ENCODE peak calls at places on chromosomes 6 and 20, in five cellular contexts. One of them, this sample, is unnamed.

GRCh38 chr20:64247970-64248841 is 7.3 kb upstream of the PCMTD2 start:
- DNase-seq in KBM-7: peak; percentile 33
- DNase-seq in GM20000: no peak
- DNase-seq in NCI-H460: no peak
- DNase-seq in mesenteric fat pad: no peak
- DNase-seq in this sample: no peak

GRCh38 chr6:22147983-22148797 is 148.6 kb downstream of the PRL start:
- DNase-seq in mesenteric fat pad: no peak
- DNase-seq in GM20000: no peak
- DNase-seq in NCI-H460: peak; percentile 57
- DNase-seq in KBM-7: no peak
- DNase-seq in this sample: no peak

GRCh38 chr6:54308677-54309315 is 555 bp downstream of the TINAG start:
- DNase-seq in NCI-H460: no peak
- DNase-seq in GM20000: no peak
- DNase-seq in KBM-7: no peak
- DNase-seq in mesenteric fat pad: no peak
- DNase-seq in this sample: no peak

GRCh38 chr20:37075932-37076685 is 19.7 kb downstream of the RBL1 start:
- DNase-seq in NCI-H460: no peak
- DNase-seq in GM20000: no peak
- DNase-seq in KBM-7: no peak
- DNase-seq in mesenteric fat pad: no peak
- DNase-seq in this sample: no peak

GRCh38 chr20:17655865-17656489 is 26.1 kb downstream of the RRBP1 start:
- DNase-seq in GM20000: no peak
- DNase-seq in KBM-7: no peak
- DNase-seq in mesenteric fat pad: no peak
- DNase-seq in NCI-H460: no peak
- DNase-seq in this sample: no peak

GRCh38 chr6:49142422-49143151 is 320.5 kb downstream of the MMUT start:
- DNase-seq in mesenteric fat pad: no peak
- DNase-seq in NCI-H460: no peak
- DNase-seq in GM20000: no peak
- DNase-seq in KBM-7: no peak
- DNase-seq in this sample: no peak

GRCh38 chr6:71551798-71552197 is 263.2 kb downstream of the OGFRL1 start:
- DNase-seq in NCI-H460: no peak
- DNase-seq in GM20000: no peak
- DNase-seq in mesenteric fat pad: no peak
- DNase-seq in KBM-7: no peak
- DNase-seq in this sample: no peak

GRCh38 chr6:113185299-113185698 is 671.8 kb upstream of the MARCKS start:
- DNase-seq in NCI-H460: no peak
- DNase-seq in mesenteric fat pad: no peak
- DNase-seq in GM20000: no peak
- DNase-seq in KBM-7: no peak
- DNase-seq in this sample: no peak

GRCh38 chr20:47440857-47441773 is 60.6 kb upstream of the NCOA3 start:
- DNase-seq in GM20000: no peak
- DNase-seq in KBM-7: no peak
- DNase-seq in NCI-H460: no peak
- DNase-seq in mesenteric fat pad: no peak
- DNase-seq in this sample: no peak

GRCh38 chr6:32886674-32887383 is 32.8 kb downstream of the PSMB9 start:
- DNase-seq in GM20000: no peak
- DNase-seq in KBM-7: no peak
- DNase-seq in NCI-H460: no peak
- DNase-seq in mesenteric fat pad: no peak
- DNase-seq in this sample: no peak

GRCh38 chr20:57594092-57594911 is 25.9 kb downstream of the ZBP1 start:
- DNase-seq in NCI-H460: peak; percentile 36
- DNase-seq in GM20000: peak; percentile 78
- DNase-seq in mesenteric fat pad: no peak
- DNase-seq in KBM-7: peak; percentile 70
- DNase-seq in this sample: peak; percentile 63

GRCh38 chr6:31821301-31822037 is 6.1 kb upstream of the HSPA1B start:
- DNase-seq in KBM-7: peak; percentile 77
- DNase-seq in mesenteric fat pad: no peak
- DNase-seq in GM20000: peak; percentile 63
- DNase-seq in NCI-H460: peak; percentile 54
- DNase-seq in this sample: peak; percentile 43

GRCh38 chr6:84645563-84646266 is 118.7 kb downstream of the TBX18 start:
- DNase-seq in KBM-7: no peak
- DNase-seq in GM20000: no peak
- DNase-seq in NCI-H460: no peak
- DNase-seq in mesenteric fat pad: no peak
- DNase-seq in this sample: no peak

GRCh38 chr6:75041381-75041780 is 164.5 kb downstream of the COL12A1 start:
- DNase-seq in GM20000: no peak
- DNase-seq in KBM-7: no peak
- DNase-seq in NCI-H460: no peak
- DNase-seq in mesenteric fat pad: no peak
- DNase-seq in this sample: no peak

GRCh38 chr20:38178065-38178471 is 13.0 kb upstream of the TGM2 start:
- DNase-seq in mesenteric fat pad: no peak
- DNase-seq in GM20000: no peak
- DNase-seq in KBM-7: no peak
- DNase-seq in NCI-H460: no peak
- DNase-seq in this sample: no peak

GRCh38 chr6:125700591-125701353 is 48.7 kb upstream of the HEY2 start:
- DNase-seq in mesenteric fat pad: no peak
- DNase-seq in KBM-7: no peak
- DNase-seq in GM20000: no peak
- DNase-seq in NCI-H460: no peak
- DNase-seq in this sample: no peak

GRCh38 chr20:40689100-40689942 is at the start of gene MAFB:
- DNase-seq in NCI-H460: peak; percentile 37
- DNase-seq in mesenteric fat pad: peak; percentile 98
- DNase-seq in KBM-7: peak; percentile 51
- DNase-seq in GM20000: peak; percentile 79
- DNase-seq in this sample: no peak

GRCh38 chr6:79305020-79305419 is 70.5 kb upstream of the HMGN3 start:
- DNase-seq in GM20000: no peak
- DNase-seq in mesenteric fat pad: no peak
- DNase-seq in NCI-H460: no peak
- DNase-seq in KBM-7: no peak
- DNase-seq in this sample: no peak

GRCh38 chr20:9916776-9917175 is 77.9 kb upstream of the PAK5 start:
- DNase-seq in GM20000: no peak
- DNase-seq in NCI-H460: no peak
- DNase-seq in KBM-7: no peak
- DNase-seq in mesenteric fat pad: no peak
- DNase-seq in this sample: no peak

GRCh38 chr20:11585752-11586352 is 331.8 kb upstream of the BTBD3 start:
- DNase-seq in mesenteric fat pad: no peak
- DNase-seq in KBM-7: peak; percentile 2
- DNase-seq in NCI-H460: no peak
- DNase-seq in GM20000: no peak
- DNase-seq in this sample: no peak

GRCh38 chr20:21521596-21522478 is 8.0 kb upstream of the NKX2-2 start:
- DNase-seq in GM20000: peak; percentile 32
- DNase-seq in KBM-7: no peak
- DNase-seq in mesenteric fat pad: no peak
- DNase-seq in NCI-H460: no peak
- DNase-seq in this sample: no peak

GRCh38 chr6:8736046-8736877 is 300.9 kb upstream of the SLC35B3 start:
- DNase-seq in GM20000: no peak
- DNase-seq in KBM-7: no peak
- DNase-seq in NCI-H460: no peak
- DNase-seq in mesenteric fat pad: no peak
- DNase-seq in this sample: no peak

GRCh38 chr20:58109126-58109880 is 119.2 kb downstream of the ANKRD60 start:
- DNase-seq in mesenteric fat pad: no peak
- DNase-seq in NCI-H460: no peak
- DNase-seq in KBM-7: no peak
- DNase-seq in GM20000: no peak
- DNase-seq in this sample: no peak

GRCh38 chr6:36666726-36667591 is 11.6 kb upstream of the CDKN1A start:
- DNase-seq in KBM-7: peak; percentile 99
- DNase-seq in NCI-H460: peak; percentile 83
- DNase-seq in mesenteric fat pad: peak; percentile 92
- DNase-seq in GM20000: peak; percentile 79
- DNase-seq in this sample: peak; percentile 74

GRCh38 chr6:33082702-33083101 is 6.9 kb downstream of the HLA-DPB1 start:
- DNase-seq in mesenteric fat pad: no peak
- DNase-seq in GM20000: peak; percentile 53
- DNase-seq in KBM-7: peak; percentile 73
- DNase-seq in NCI-H460: peak; percentile 30
- DNase-seq in this sample: peak; percentile 59

GRCh38 chr6:34358389-34358906 is 34.0 kb downstream of the NUDT3 start:
- DNase-seq in NCI-H460: no peak
- DNase-seq in mesenteric fat pad: no peak
- DNase-seq in KBM-7: no peak
- DNase-seq in GM20000: no peak
- DNase-seq in this sample: no peak

GRCh38 chr6:129342243-129342642 is 367.7 kb downstream of the ARHGAP18 start:
- DNase-seq in GM20000: no peak
- DNase-seq in mesenteric fat pad: no peak
- DNase-seq in KBM-7: no peak
- DNase-seq in NCI-H460: no peak
- DNase-seq in this sample: no peak

GRCh38 chr6:131949909-131950766 is 1.0 kb downstream of the CCN2 start:
- DNase-seq in GM20000: peak; percentile 51
- DNase-seq in KBM-7: peak; percentile 29
- DNase-seq in NCI-H460: peak; percentile 60
- DNase-seq in mesenteric fat pad: no peak
- DNase-seq in this sample: no peak

GRCh38 chr6:52904562-52905279 is 4.8 kb downstream of the GSTA3 start:
- DNase-seq in NCI-H460: no peak
- DNase-seq in GM20000: no peak
- DNase-seq in KBM-7: peak; percentile 9
- DNase-seq in mesenteric fat pad: no peak
- DNase-seq in this sample: peak; percentile 10

GRCh38 chr20:48398506-48399449 is 429.0 kb downstream of the PREX1 start:
- DNase-seq in GM20000: no peak
- DNase-seq in NCI-H460: no peak
- DNase-seq in mesenteric fat pad: no peak
- DNase-seq in KBM-7: no peak
- DNase-seq in this sample: no peak

GRCh38 chr6:116764961-116765841 is at the start of gene FAM162B:
- DNase-seq in KBM-7: peak; percentile 24
- DNase-seq in NCI-H460: no peak
- DNase-seq in mesenteric fat pad: no peak
- DNase-seq in GM20000: no peak
- DNase-seq in this sample: no peak

GRCh38 chr6:136249336-136249735 is 775 bp downstream of the MTFR2 start:
- DNase-seq in GM20000: no peak
- DNase-seq in KBM-7: no peak
- DNase-seq in mesenteric fat pad: no peak
- DNase-seq in NCI-H460: no peak
- DNase-seq in this sample: peak; percentile 14

GRCh38 chr20:32018269-32019155 is 8.3 kb downstream of the CCM2L start:
- DNase-seq in NCI-H460: no peak
- DNase-seq in GM20000: peak; percentile 81
- DNase-seq in KBM-7: peak; percentile 57
- DNase-seq in mesenteric fat pad: no peak
- DNase-seq in this sample: peak; percentile 60

GRCh38 chr6:54770328-54770727 is 76.2 kb upstream of the FAM83B start:
- DNase-seq in mesenteric fat pad: no peak
- DNase-seq in GM20000: no peak
- DNase-seq in KBM-7: no peak
- DNase-seq in NCI-H460: no peak
- DNase-seq in this sample: no peak

GRCh38 chr20:48629069-48629959 is 198.5 kb downstream of the PREX1 start:
- DNase-seq in NCI-H460: no peak
- DNase-seq in mesenteric fat pad: no peak
- DNase-seq in KBM-7: no peak
- DNase-seq in GM20000: no peak
- DNase-seq in this sample: peak; percentile 58

GRCh38 chr20:31919756-31920155 is 32.1 kb downstream of the PDRG1 start:
- DNase-seq in GM20000: no peak
- DNase-seq in NCI-H460: no peak
- DNase-seq in KBM-7: no peak
- DNase-seq in mesenteric fat pad: no peak
- DNase-seq in this sample: no peak